ENCODE peak calls at places on chromosomes 5 and 9, in nine cellular contexts. V is H7; Q is GM20000; Y is stimulated activated CD8-positive, alpha-beta memory T cell treated with anti-CD3 and anti-CD28 coated beads, Interleukin-4, amount 100 ng/mL, for 4 hours; M is HTR-8/SVneo; W is nephron progenitor cell; K is activated CD8-positive, alpha-beta memory T cell treated with anti-CD3 and anti-CD28 coated beads, Interleukin-2, amount 10 ng/mL, durations not matched to agents 7 days and 5 days; O is foreskin fibroblast; J is fibroblast of the conjunctiva. L is an unnamed sample.

GRCh38 chr9:108933231-108933630 is 693 bp downstream of the ELP1 start:
- DNase-seq in V (no peak), Q (no peak), Y (no peak), M (peak), W (no peak), K (no peak), O (peak), J (no peak), L (no peak)

GRCh38 chr9:7115606-7116005 is 357.8 kb downstream of the KDM4C start:
- DNase-seq in V (no peak), Q (no peak), Y (no peak), M (no peak), W (no peak), K (no peak), O (peak), J (no peak), L (no peak)

GRCh38 chr5:140038373-140038957 is 4.6 kb downstream of the NRG2 start:
- DNase-seq in V (peak), Q (peak), Y (no peak), M (peak), W (no peak), K (no peak), O (peak), J (no peak), L (no peak)

GRCh38 chr5:28603869-28604268 is 1565.5 kb upstream of the CDH9 start:
- DNase-seq in V (no peak), Q (no peak), Y (no peak), M (no peak), W (no peak), K (no peak), O (no peak), J (no peak), L (no peak)

GRCh38 chr9:135887021-135887507 is 20.3 kb downstream of the CAMSAP1 start:
- DNase-seq in V (no peak), Q (no peak), Y (no peak), M (no peak), W (no peak), K (no peak), O (peak), J (no peak), L (no peak)

GRCh38 chr5:158522761-158523160 is 577.0 kb downstream of the EBF1 start:
- DNase-seq in V (no peak), Q (no peak), Y (no peak), M (no peak), W (no peak), K (no peak), O (peak), J (peak), L (no peak)

GRCh38 chr5:39171647-39172046 is 47.7 kb downstream of the FYB1 start:
- DNase-seq in V (no peak), Q (no peak), Y (no peak), M (no peak), W (no peak), K (no peak), O (no peak), J (no peak), L (no peak)

GRCh38 chr5:66989286-66989685 is 207.3 kb downstream of the CD180 start:
- DNase-seq in V (no peak), Q (no peak), Y (no peak), M (no peak), W (no peak), K (no peak), O (no peak), J (no peak), L (no peak)

GRCh38 chr9:72149231-72149975 is at the start of gene GDA:
- DNase-seq in V (peak), Q (no peak), Y (no peak), M (no peak), W (peak), K (no peak), O (peak), J (no peak), L (no peak)

GRCh38 chr5:36573441-36573840 is 33.0 kb upstream of the SLC1A3 start:
- DNase-seq in V (no peak), Q (no peak), Y (no peak), M (peak), W (no peak), K (no peak), O (peak), J (peak), L (no peak)

GRCh38 chr9:71746023-71746752 is 22.1 kb downstream of the CEMIP2 start:
- DNase-seq in V (no peak), Q (no peak), Y (no peak), M (no peak), W (no peak), K (no peak), O (no peak), J (no peak), L (no peak)

GRCh38 chr9:3043369-3043768 is 199.5 kb upstream of the PUM3 start:
- DNase-seq in V (no peak), Q (no peak), Y (no peak), M (peak), W (no peak), K (no peak), O (peak), J (no peak), L (no peak)